ENCODE peak calls at places on chromosome 2, in eight cellular contexts. L, V, X, W, Z, C, E and U are unnamed samples.
A peak's percentile ranks its signal among the peaks of the same experiment; 100 is the strongest.

GRCh38 chr2:218785103-218785502 is 3.2 kb downstream of the CYP27A1 start:
- DNase-seq in Z (no peak), W (no peak), V (no peak), C (no peak), E (no peak), L (no peak), X (no peak), U (no peak)

GRCh38 chr2:233832869-233833812 is 21.2 kb downstream of the HJURP start:
- DNase-seq in L (peak; percentile 63), E (peak; percentile 80), X (peak; percentile 89), V (no peak), Z (peak; percentile 41), W (no peak), C (no peak), U (no peak)

GRCh38 chr2:176457486-176457885 is 188.2 kb downstream of the MTX2 start:
- DNase-seq in L (no peak), X (peak; percentile 33), C (no peak), W (no peak), V (no peak), E (no peak), Z (no peak), U (no peak)

GRCh38 chr2:216618785-216619184 is 14.4 kb upstream of the IGFBP2 start:
- DNase-seq in E (peak; percentile 80), C (no peak), L (no peak), X (no peak), V (no peak), Z (no peak), W (no peak), U (no peak)

GRCh38 chr2:46210063-46210462 is 87.1 kb upstream of the EPAS1 start:
- DNase-seq in V (no peak), C (no peak), Z (no peak), L (no peak), E (no peak), W (no peak), X (no peak), U (no peak)

GRCh38 chr2:227376911-227377396 is 2.2 kb downstream of the TM4SF20 start:
- DNase-seq in C (no peak), V (no peak), Z (no peak), E (no peak), W (no peak), X (peak; percentile 64), L (no peak), U (no peak)

GRCh38 chr2:163200726-163201125 is 362.2 kb upstream of the KCNH7 start:
- DNase-seq in L (no peak), E (no peak), Z (no peak), W (no peak), V (no peak), X (no peak), C (no peak), U (no peak)

GRCh38 chr2:239605976-239606375 is 205.2 kb upstream of the HDAC4 start:
- DNase-seq in C (no peak), Z (peak; percentile 50), E (no peak), L (no peak), W (no peak), V (no peak), X (no peak), U (no peak)

GRCh38 chr2:85607268-85608215 is 4.3 kb downstream of the C2orf68 start:
- DNase-seq in C (no peak), X (no peak), L (no peak), W (no peak), Z (no peak), E (peak; percentile 59), V (no peak), U (no peak)

GRCh38 chr2:30820381-30821055 is 13.3 kb upstream of the CAPN13 start:
- DNase-seq in X (no peak), C (no peak), Z (no peak), V (no peak), E (no peak), L (no peak), W (no peak), U (no peak)

GRCh38 chr2:26173596-26174482 is 951 bp downstream of the GAREM2 start:
- DNase-seq in W (no peak), L (no peak), X (no peak), C (no peak), E (no peak), V (no peak), Z (no peak), U (peak; percentile 54)

GRCh38 chr2:239928457-239929350 is 96.4 kb downstream of the NDUFA10 start:
- DNase-seq in Z (peak; percentile 46), L (no peak), V (no peak), W (no peak), X (no peak), C (no peak), E (peak; percentile 16), U (peak; percentile 59)

GRCh38 chr2:24083567-24084385 is 858 bp downstream of the TP53I3 start:
- DNase-seq in C (peak; percentile 84), E (peak; percentile 95), V (no peak), X (peak; percentile 87), Z (no peak), W (no peak), L (peak; percentile 94), U (no peak)

GRCh38 chr2:170477630-170478029 is 237.5 kb upstream of the SP5 start:
- DNase-seq in V (no peak), W (no peak), C (no peak), E (no peak), X (no peak), Z (no peak), L (no peak), U (no peak)

GRCh38 chr2:218168635-218169462 is 2.1 kb upstream of the CXCR1 start:
- DNase-seq in X (peak; percentile 48), C (no peak), W (peak; percentile 55), L (no peak), E (peak; percentile 71), Z (no peak), V (peak; percentile 61), U (no peak)

GRCh38 chr2:63668000-63668399 is 79.2 kb downstream of the MDH1 start:
- DNase-seq in W (no peak), E (no peak), C (no peak), V (no peak), X (no peak), Z (no peak), L (no peak), U (no peak)
- H3K27ac ChIP-seq in W (no peak overlapping the region), E (no peak overlapping the region), C (no peak overlapping the region), V (no peak overlapping the region), X (no peak overlapping the region), Z (no peak overlapping the region), L (no peak overlapping the region), U (no peak overlapping the region)

DNA sequence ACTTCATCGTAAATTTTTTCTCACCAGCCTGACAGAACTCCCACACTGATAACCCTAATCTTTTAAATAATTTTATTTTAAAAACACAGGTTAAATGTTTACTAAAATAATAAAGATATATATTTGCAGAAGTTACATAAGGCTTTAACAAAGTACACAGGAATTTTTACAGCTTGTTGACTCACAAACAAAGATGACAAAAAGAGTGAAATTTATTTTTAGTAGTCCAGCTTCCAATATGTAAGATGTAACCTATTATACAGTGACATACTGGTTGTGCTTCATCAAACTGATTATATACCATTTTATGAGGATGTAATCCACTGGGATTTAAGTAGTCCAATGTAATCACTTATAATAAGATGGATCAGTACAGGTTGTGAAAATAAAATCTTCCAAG is 348.9 kb upstream of the SLC39A10 start:
- DNase-seq in V (no peak), Z (no peak), W (no peak), C (no peak), X (no peak), L (no peak), E (no peak), U (no peak)
- H3K27ac ChIP-seq in V (no peak overlapping the region), Z (no peak overlapping the region), W (no peak overlapping the region), C (no peak overlapping the region), X (no peak overlapping the region), L (no peak overlapping the region), E (no peak overlapping the region), U (no peak overlapping the region)

GRCh38 chr2:10043256-10043905 is at the start of gene KLF11:
- DNase-seq in L (peak; percentile 82), V (peak; percentile 81), W (peak; percentile 97), X (peak; percentile 97), Z (peak; percentile 95), C (peak; percentile 50), E (peak; percentile 93), U (peak; percentile 35)

GRCh38 chr2:10039658-10040410 is 3.5 kb upstream of the KLF11 start:
- DNase-seq in V (no peak), C (no peak), X (no peak), L (no peak), Z (peak; percentile 67), W (peak; percentile 94), E (no peak), U (no peak)

GRCh38 chr2:10041711-10042110 is 1.6 kb upstream of the KLF11 start:
- DNase-seq in L (no peak), C (no peak), V (no peak), E (no peak), W (no peak), Z (peak; percentile 46), X (no peak), U (no peak)

GRCh38 chr2:10043906-10044601 is 704 bp downstream of the KLF11 start:
- DNase-seq in W (peak; percentile 99), C (peak; percentile 46), L (peak; percentile 88), Z (peak; percentile 98), V (peak; percentile 94), X (peak; percentile 98), E (peak; percentile 94), U (peak; percentile 85)

DNA sequence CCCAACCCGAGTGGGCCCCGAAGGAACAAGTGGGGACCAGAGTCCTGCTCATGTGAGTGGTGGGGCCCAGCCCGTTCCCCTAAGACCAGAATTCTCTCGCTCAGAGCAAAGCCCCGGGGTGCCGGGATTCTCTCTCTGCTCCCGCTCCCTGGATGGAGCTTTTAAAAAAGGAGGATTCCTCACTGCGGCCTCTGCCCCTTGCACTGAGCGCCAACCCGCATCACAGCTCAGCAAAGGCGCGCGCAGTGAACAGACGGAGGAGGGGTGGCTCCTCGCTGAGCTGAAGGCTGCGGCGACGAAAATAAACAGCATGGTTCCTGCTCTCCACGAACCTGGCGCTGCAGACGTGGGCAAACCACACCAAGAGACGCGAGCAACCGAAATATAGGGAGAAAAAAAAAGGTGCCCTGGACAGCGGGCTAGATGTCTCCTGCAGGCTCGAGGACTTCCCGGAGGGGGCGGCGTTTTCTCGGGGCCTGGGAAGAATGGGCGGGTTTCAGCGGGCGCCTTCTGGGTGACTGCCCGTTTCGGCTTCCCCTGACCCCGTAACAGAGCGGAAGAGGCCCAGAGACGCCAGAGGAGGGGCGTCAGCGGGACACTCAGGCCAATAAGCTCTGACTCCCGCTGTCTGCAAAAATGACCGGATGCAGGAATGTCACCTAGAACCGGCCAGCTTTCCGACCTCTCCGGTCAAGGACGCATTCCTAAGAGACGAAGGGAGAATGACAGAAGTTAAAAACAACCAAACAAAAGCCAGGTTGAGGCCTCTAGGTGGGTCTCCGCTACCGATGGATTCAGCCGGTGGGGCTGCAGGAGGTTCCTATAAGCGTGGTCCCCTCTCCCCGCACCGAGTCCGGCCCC is 819 bp upstream of the KLF11 start:
- DNase-seq in V (no peak), Z (peak; percentile 92), W (peak; percentile 88), X (peak; percentile 91), E (peak; percentile 85), L (no peak), C (no peak), U (no peak)
- H3K27ac ChIP-seq in V (peak overlapping the region; percentile 40), Z (no peak overlapping the region), W (peak overlapping the region; percentile 98), X (peak overlapping the region; percentile 89), E (peak overlapping the region; percentile 48), L (no peak overlapping the region), C (no peak overlapping the region), U (peak overlapping the region; percentile 66)

DNA sequence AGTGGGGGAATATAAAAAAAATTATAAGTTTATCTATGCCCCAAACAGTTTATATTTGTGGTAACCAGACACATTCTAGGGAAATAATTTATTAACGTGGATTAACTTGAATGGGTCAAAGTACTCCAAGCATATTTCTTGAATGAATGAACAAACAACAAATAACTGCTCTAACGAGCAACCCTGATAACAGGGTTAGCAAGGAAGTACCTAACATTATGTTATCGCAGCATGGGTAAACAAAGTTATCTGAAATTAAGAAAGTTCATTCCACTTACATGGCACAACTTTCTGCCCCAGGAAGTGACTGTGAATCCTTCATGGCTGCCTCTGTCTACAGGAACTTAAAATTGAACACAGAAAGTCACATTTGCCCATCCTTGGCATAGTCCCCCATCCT is 812.9 kb upstream of the ACVR2A start:
- DNase-seq in L (no peak), E (no peak), X (no peak), V (no peak), W (no peak), Z (no peak), C (no peak), U (no peak)
- H3K27ac ChIP-seq in L (no peak overlapping the region), E (no peak overlapping the region), X (no peak overlapping the region), V (no peak overlapping the region), W (no peak overlapping the region), Z (no peak overlapping the region), C (no peak overlapping the region), U (no peak overlapping the region)